ENCODE peak calls at places on chromosomes 12 and 14, in nine cellular contexts. L is spleen, A is breast epithelium, P is HepG2, Z is omental fat pad, B is H1, I is tibial nerve, V is GM13976, J is MCF 10A. D is an unnamed sample.

GRCh38 chr14:68927089-68927488 is 52.0 kb downstream of the ACTN1 start:
- DNase-seq in L (no peak), A (no peak), P (no peak), Z (no peak), B (no peak), I (no peak), V (no peak), J (no peak), D (no peak)

GRCh38 chr12:1488908-1489381 is 105.4 kb downstream of the FBXL14 start:
- DNase-seq in L (no peak), A (no peak), P (no peak), Z (no peak), B (no peak), I (no peak), V (no peak), J (peak; percentile 38), D (no peak)

GRCh38 chr14:83120187-83120586 is 1586.5 kb upstream of the SEL1L start:
- DNase-seq in L (no peak), A (no peak), P (no peak), Z (no peak), B (no peak), I (no peak), V (no peak), J (peak; percentile 17), D (no peak)

GRCh38 chr12:60212159-60213000 is 616.6 kb downstream of the SLC16A7 start:
- DNase-seq in L (no peak), A (no peak), P (no peak), Z (no peak), B (no peak), I (no peak), V (no peak), J (no peak), D (no peak)

GRCh38 chr12:2752676-2753371 is 41.9 kb upstream of the FKBP4 start:
- DNase-seq in L (peak; percentile 86), A (peak; percentile 77), P (peak; percentile 44), Z (no peak), B (peak; percentile 97), I (peak; percentile 19), V (peak; percentile 89), J (peak; percentile 65), D (peak; percentile 40)

GRCh38 chr14:85252011-85252410 is 277.9 kb upstream of the FLRT2 start:
- DNase-seq in L (no peak), A (no peak), P (no peak), Z (no peak), B (no peak), I (no peak), V (no peak), J (peak; percentile 88), D (no peak)

GRCh38 chr14:64768401-64769095 is 64.3 kb downstream of the PLEKHG3 start:
- DNase-seq in L (peak; percentile 54), A (no peak), P (no peak), Z (no peak), B (no peak), I (no peak), V (no peak), J (no peak), D (no peak)

GRCh38 chr14:75372260-75372659 is 55.6 kb upstream of the JDP2 start:
- DNase-seq in L (no peak), A (no peak), P (no peak), Z (no peak), B (no peak), I (peak; percentile 27), V (no peak), J (no peak), D (peak; percentile 76)

GRCh38 chr12:99418379-99418778 is 229.2 kb upstream of the GARIN6 start:
- DNase-seq in L (no peak), A (no peak), P (no peak), Z (no peak), B (no peak), I (no peak), V (no peak), J (peak; percentile 4), D (no peak)

GRCh38 chr14:68682166-68683103 is 110.4 kb downstream of the ZFP36L1 start:
- DNase-seq in L (no peak), A (no peak), P (peak; percentile 39), Z (no peak), B (no peak), I (no peak), V (no peak), J (peak; percentile 94), D (peak; percentile 83)

GRCh38 chr12:77837876-77838291 is 7.2 kb downstream of the NAV3 start:
- DNase-seq in L (no peak), A (no peak), P (no peak), Z (no peak), B (no peak), I (no peak), V (no peak), J (no peak), D (no peak)

GRCh38 chr12:55724226-55724939 is 4.2 kb downstream of the RDH5 start:
- DNase-seq in L (peak; percentile 91), A (peak; percentile 53), P (peak; percentile 60), Z (no peak), B (peak; percentile 76), I (peak; percentile 63), V (peak; percentile 78), J (peak; percentile 70), D (peak; percentile 93)

GRCh38 chr12:109459247-109459646 is 17.9 kb downstream of the KCTD10 start:
- DNase-seq in L (no peak), A (no peak), P (no peak), Z (no peak), B (no peak), I (no peak), V (no peak), J (no peak), D (no peak)

GRCh38 chr14:78970677-78971076 is 800.5 kb downstream of the NRXN3 start:
- DNase-seq in L (no peak), A (no peak), P (no peak), Z (no peak), B (no peak), I (no peak), V (no peak), J (no peak), D (no peak)

GRCh38 chr14:105508069-105508468 is 17.0 kb downstream of the TEDC1 start:
- DNase-seq in L (no peak), A (no peak), P (no peak), Z (peak; percentile 16), B (no peak), I (no peak), V (no peak), J (no peak), D (no peak)

GRCh38 chr14:23057757-23058653 is 685 bp upstream of the CDH24 start:
- DNase-seq in L (peak; percentile 96), A (peak; percentile 90), P (peak; percentile 92), Z (peak; percentile 66), B (peak; percentile 98), I (peak; percentile 68), V (peak; percentile 92), J (peak; percentile 90), D (peak; percentile 98)

GRCh38 chr14:33954016-33954598 is 3.2 kb upstream of the EGLN3 start:
- DNase-seq in L (no peak), A (no peak), P (no peak), Z (no peak), B (no peak), I (no peak), V (no peak), J (no peak), D (no peak)

DNA sequence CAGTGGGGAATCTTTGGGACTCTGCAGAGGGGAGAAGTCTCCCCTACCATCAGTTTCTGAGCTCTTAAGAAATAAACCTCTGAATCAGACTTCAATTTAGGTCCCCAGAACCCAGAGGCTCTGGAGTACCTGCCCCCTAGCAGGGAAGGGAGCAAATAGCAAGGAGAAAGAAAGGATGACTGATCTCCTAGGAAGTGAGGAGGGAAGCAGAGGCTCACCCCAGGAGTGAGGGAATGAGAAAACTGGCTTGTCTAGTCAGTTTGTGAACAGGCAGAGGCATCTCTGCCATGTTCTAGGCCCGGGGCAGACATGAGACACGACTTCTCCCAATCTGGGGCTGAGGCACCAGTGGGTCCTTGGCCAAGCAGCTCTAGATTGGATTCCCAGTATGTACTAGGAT is 24.3 kb upstream of the SMUG1 start:
- DNase-seq in L (no peak), A (no peak), P (no peak), Z (no peak), B (no peak), I (no peak), V (no peak), J (no peak), D (no peak)
- TF ChIP-seq CTCF in L (no peak), A (no peak), P (no peak), Z (no peak), B (peak; percentile 28), I (no peak), V (no peak), J (no peak), D (no peak)

GRCh38 chr14:73283592-73284379 is 46.5 kb downstream of the PAPLN start:
- DNase-seq in L (no peak), A (no peak), P (no peak), Z (no peak), B (no peak), I (no peak), V (no peak), J (no peak), D (no peak)
- TF ChIP-seq CTCF in L (no peak), A (no peak), P (peak; percentile 41), Z (no peak), B (peak; percentile 75), I (no peak), V (no peak), J (no peak), D (no peak)

DNA sequence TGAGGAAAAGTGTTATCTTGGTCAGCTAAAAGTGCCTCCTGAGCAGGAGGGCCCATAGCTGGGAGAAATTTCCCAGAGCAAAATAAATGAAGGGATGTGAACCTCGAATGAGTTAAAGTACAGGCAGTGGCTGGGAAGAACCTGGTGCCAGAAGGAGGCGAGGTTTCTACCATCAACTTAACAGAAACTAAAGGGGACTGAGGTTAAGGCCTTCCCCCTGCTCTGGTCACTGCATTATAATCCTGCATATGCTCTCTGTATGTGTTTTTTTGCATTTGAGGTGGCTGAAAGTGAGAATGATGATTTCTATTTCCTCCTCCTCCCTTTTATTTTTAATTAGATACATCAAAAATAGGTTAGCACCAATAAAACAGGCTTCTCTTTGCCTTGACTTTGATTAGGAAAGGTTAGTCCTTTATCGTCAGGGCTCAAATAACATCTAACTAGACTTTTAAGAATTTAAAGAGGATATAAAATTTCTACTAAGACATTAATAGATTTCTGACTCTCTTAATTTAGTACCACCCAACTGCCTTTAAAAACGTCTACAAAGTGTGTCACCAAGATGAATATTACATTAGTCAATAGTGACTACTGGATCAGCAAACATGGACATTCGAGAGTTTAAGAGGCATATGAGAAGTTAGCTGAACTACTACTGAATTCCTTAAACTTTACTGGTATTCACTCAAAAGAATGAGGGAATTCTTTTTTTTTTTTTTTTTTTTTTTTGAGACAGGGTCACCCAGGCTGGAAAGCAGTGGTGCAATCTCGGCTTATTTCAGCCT is 49.2 kb downstream of the GALNT4 start:
- DNase-seq in L (no peak), A (no peak), P (no peak), Z (no peak), B (no peak), I (no peak), V (peak; percentile 18), J (no peak), D (no peak)
- TF ChIP-seq CTCF in L (no peak), A (no peak), P (no peak), Z (no peak), B (no peak), I (no peak), V (no peak), J (no peak), D (no peak)

DNA sequence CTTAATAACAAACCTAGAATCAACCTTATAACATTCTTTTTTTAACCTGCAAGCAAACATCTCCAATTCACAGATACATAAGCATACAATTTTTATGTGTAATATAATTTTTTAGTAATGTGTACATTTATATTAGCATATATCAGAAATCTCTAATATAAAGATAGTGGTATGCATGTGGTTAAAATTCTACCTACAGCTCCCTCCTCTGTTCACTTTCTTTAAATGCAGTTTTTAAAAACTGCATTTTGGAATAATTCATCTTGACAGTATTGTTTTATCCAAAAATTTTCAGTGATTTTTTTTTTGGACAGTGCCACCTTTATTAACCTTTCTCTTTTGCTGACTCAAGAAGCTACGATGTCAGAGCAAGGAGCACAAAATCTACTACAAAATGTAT is 13.2 kb upstream of the RXYLT1 start:
- DNase-seq in L (no peak), A (no peak), P (no peak), Z (no peak), B (no peak), I (no peak), V (no peak), J (no peak), D (no peak)
- TF ChIP-seq CTCF in L (no peak), A (no peak), P (no peak), Z (no peak), B (no peak), I (no peak), V (no peak), J (peak; percentile 21), D (no peak)

D was measured in lower leg skin.